ENCODE peak calls at places on chromosomes 16 and 17, in seven cellular contexts. Z, F, Y, X, J, I and P are unnamed samples.

GRCh38 chr16:72561-73537 is at the start of gene RHBDF1:
- DNase-seq in Z (no peak), I (peak), X (peak), Y (no peak), J (no peak), F (no peak), P (peak)

GRCh38 chr16:68083861-68084503 is 1.2 kb upstream of the NFATC3 start:
- DNase-seq in J (peak), F (peak), X (no peak), Z (no peak), Y (no peak), I (no peak), P (peak)

GRCh38 chr17:27800522-27800921 is at the start of gene NOS2:
- DNase-seq in J (peak), I (no peak), Z (no peak), F (no peak), Y (no peak), X (no peak), P (no peak)

GRCh38 chr16:85104821-85105391 is 7.4 kb downstream of the CIBAR2 start:
- DNase-seq in I (no peak), J (peak), X (no peak), F (no peak), Y (no peak), Z (no peak), P (no peak)

GRCh38 chr16:28264656-28265055 is 27.7 kb upstream of the SBK1 start:
- DNase-seq in X (no peak), F (peak), Z (no peak), Y (no peak), I (no peak), J (no peak), P (no peak)

GRCh38 chr16:2205104-2205966 is at the start of gene MLST8:
- DNase-seq in X (peak), Z (peak), Y (no peak), F (peak), J (peak), I (peak), P (peak)

GRCh38 chr16:84294196-84295142 is at the start of gene WFDC1:
- DNase-seq in Z (no peak), I (no peak), X (peak), Y (no peak), F (no peak), J (peak), P (peak)

GRCh38 chr16:66131156-66131807 is 235.2 kb upstream of the CDH5 start:
- DNase-seq in F (no peak), Y (no peak), I (no peak), J (no peak), Z (no peak), X (no peak), P (no peak)

GRCh38 chr16:53080345-53081031 is 25.7 kb downstream of the CHD9 start:
- DNase-seq in X (peak), F (peak), Z (peak), J (no peak), Y (no peak), I (no peak), P (peak)

GRCh38 chr16:52069866-52070265 is 477.1 kb downstream of the TOX3 start:
- DNase-seq in J (no peak), F (no peak), Z (no peak), X (peak), I (no peak), Y (no peak), P (no peak)

GRCh38 chr16:23595951-23596720 is at the start of gene NDUFAB1:
- DNase-seq in Y (peak), J (peak), X (peak), I (peak), F (peak), Z (peak), P (peak)

GRCh38 chr16:4315185-4316102 is at the start of gene GLIS2:
- DNase-seq in Z (no peak), Y (no peak), J (peak), I (no peak), X (peak), F (no peak), P (peak)

GRCh38 chr17:56536766-56537165 is 56.7 kb upstream of the NOG start:
- DNase-seq in Y (no peak), F (no peak), X (no peak), I (no peak), J (no peak), Z (no peak), P (no peak)

GRCh38 chr17:7582401-7583252 is 1.0 kb upstream of the MPDU1 start:
- DNase-seq in X (no peak), I (no peak), Z (no peak), J (peak), Y (no peak), F (no peak), P (peak)

GRCh38 chr17:64073771-64074703 is 53.6 kb upstream of the ICAM2 start:
- DNase-seq in Y (no peak), I (no peak), F (no peak), Z (no peak), X (no peak), J (no peak), P (no peak)

GRCh38 chr17:28853295-28853694 is 1.5 kb upstream of the ERAL1 start:
- DNase-seq in I (no peak), Z (no peak), J (no peak), Y (no peak), X (no peak), F (no peak), P (no peak)

GRCh38 chr16:17159616-17160015 is 311.1 kb downstream of the XYLT1 start:
- DNase-seq in I (no peak), J (no peak), Y (no peak), F (no peak), X (no peak), Z (no peak), P (no peak)

GRCh38 chr16:89261691-89262563 is 44.4 kb downstream of the ZNF778 start:
- DNase-seq in Z (no peak), I (no peak), F (no peak), J (peak), X (no peak), Y (no peak), P (peak)

GRCh38 chr16:31127182-31127581 is 8.3 kb downstream of the PRSS8 start:
- DNase-seq in F (no peak), X (no peak), Z (no peak), Y (no peak), J (no peak), I (no peak), P (no peak)

GRCh38 chr16:31130899-31131298 is 4.6 kb downstream of the PRSS8 start:
- DNase-seq in J (no peak), Z (no peak), F (peak), Y (no peak), I (no peak), X (no peak), P (no peak)

GRCh38 chr16:31130336-31130812 is 5.2 kb downstream of the PRSS8 start:
- DNase-seq in Z (no peak), X (no peak), J (peak), F (no peak), Y (no peak), I (no peak), P (no peak)

GRCh38 chr16:31129568-31130335 is 5.8 kb downstream of the PRSS8 start:
- DNase-seq in Y (no peak), Z (no peak), I (no peak), X (no peak), F (peak), J (peak), P (peak)

DNA sequence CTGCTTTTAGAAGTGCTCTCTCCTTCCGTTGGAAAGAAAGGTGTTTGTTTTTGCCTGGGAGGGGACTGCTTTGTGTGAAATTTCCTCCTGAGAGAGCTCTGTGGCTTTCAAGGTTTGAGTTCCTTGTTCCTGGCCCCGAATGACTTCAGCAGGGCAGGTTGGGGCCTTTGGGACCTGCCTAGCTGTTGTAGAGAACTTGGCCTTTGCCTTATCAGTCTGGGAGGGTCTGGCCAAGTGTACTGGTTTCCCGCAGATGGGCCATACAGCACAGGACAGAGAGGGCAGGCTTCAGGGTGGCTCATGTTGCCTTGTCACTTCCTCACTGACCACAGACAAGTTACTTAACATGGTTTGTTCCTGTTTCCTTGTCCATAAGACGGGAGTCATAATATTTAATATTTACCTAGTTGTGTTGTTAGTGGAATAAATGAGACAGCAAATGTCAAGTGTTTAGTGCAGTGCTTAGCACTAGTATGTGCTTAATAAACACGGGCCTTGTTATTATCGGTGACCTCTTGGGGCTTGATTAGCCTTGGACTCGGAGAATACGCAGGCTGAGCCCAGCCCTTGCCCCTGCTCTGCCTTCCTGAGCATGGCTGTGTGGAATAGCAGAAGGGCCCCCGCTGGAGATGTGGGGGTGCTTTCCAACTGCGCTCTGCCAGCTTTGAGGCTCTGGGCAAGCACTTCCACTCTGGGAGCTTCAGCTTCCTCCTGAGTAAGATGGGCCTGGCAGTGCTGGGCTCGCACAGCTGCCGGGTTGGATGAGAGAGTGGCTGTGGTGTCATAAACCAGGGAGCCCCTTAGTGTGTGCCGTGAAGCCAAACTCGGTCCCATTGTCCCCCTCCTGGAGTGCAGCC is 6.6 kb downstream of the PRSS8 start:
- DNase-seq in J (peak), X (no peak), I (no peak), F (no peak), Z (no peak), Y (no peak), P (no peak)
- TF ChIP-seq POLR2AphosphoS5 in J (no peak), X (no peak), I (no peak), F (no peak), Z (no peak), Y (no peak), P (no peak)

DNA sequence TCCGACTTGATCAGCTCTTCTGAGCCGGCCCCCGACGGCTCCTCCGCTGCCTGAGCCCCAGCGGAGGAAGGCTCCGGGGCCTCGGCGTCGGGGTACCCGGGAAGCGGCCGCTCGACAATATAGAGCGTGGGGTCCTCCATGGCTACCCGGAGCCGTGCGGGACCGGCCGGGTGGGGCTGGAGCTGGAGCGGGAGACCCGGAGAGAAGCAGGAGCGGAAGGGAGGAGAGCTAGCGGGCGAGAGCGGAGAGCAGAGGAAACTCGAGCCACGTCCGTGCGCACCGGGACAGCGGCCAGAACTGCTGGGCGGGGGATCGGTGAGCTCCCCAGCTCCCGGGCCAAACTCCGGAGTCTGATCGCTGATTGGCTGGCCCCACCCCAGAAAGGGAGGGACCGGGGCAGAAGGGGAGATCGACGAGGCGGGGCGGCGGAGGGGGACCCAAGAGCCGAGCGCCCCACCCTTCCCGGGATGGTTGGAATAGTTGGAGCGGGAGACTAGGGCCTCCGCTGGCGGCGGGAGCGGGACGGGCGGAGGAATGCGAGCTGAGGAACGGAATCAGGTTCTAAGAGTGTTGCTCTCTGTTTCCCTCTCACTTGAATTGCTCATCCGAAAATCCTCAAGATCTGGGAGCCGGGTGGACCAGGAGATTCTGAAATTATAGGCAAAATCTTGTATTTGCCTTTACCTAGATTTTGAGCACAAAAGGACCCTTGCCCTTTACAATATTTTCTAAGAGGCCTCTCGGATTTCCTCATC is at the start of gene CAVIN1:
- DNase-seq in J (peak), F (peak), I (peak), Y (no peak), X (peak), Z (peak), P (peak)
- TF ChIP-seq POLR2AphosphoS5 in J (peak), F (peak), I (no peak), Y (peak), X (peak), Z (peak), P (peak)

DNA sequence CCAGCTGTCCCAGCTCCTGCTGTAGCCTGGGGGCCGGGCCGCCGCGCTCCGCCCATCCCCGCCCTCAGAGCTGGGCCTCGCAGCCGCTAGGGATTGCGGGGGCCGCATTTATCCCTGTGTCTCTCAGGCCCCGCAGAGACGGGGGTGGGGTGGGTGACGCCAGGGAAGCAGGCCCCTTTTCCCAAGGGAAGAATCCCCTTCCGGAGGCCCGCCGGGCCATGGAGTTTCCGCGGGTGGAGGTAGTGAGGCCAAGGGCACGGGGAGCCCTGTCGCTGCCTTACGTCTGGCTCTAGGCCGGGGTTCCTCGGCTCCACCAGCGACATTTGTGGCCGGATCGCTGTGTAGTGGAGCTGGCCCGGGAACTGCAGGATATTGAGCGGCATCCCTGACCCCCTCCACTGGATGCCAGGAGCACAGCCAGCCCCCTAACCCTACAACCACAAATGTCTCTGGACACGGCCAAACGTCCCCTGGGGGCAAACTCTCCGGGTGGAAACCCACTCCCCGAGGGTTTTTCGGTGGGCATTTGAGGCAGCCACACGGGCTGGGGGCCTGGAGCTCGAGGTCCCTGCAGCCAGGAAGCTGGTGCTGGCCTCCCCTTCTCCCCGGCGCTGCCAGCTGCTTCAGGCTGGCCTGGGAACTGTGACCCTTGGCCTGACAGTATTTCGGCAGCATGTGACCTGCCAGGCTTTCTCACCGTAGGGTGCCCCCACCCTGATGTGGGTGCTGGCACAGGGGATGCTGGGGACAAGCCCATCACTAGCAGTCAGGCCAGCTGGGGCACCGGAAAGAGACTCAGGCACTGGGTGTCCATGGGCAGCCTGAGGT is 12.0 kb upstream of the CD300A start:
- DNase-seq in J (peak), Y (no peak), Z (peak), X (no peak), F (no peak), I (no peak), P (peak)
- TF ChIP-seq POLR2AphosphoS5 in J (peak), Y (no peak), Z (peak), X (no peak), F (peak), I (no peak), P (peak)

GRCh38 chr17:48589060-48589830 is 796 bp downstream of the HOXB3 start:
- DNase-seq in Z (no peak), J (no peak), I (no peak), Y (no peak), F (no peak), X (no peak), P (no peak)

GRCh38 chr17:48591435-48592077 is 1.5 kb upstream of the HOXB3 start:
- DNase-seq in I (no peak), J (no peak), X (no peak), Y (no peak), F (no peak), Z (no peak), P (no peak)

GRCh38 chr17:48588519-48588918 is 1.5 kb downstream of the HOXB3 start:
- DNase-seq in X (no peak), J (no peak), Y (no peak), F (no peak), Z (no peak), I (no peak), P (no peak)

GRCh38 chr17:48590603-48591161 is 641 bp upstream of the HOXB3 start:
- DNase-seq in J (no peak), F (no peak), Z (no peak), I (no peak), Y (no peak), X (no peak), P (no peak)

GRCh38 chr17:48589831-48590602 is at the start of gene HOXB3:
- DNase-seq in Z (no peak), J (no peak), F (no peak), X (no peak), I (no peak), Y (no peak), P (no peak)
- TF ChIP-seq POLR2AphosphoS5 in Z (no peak), J (peak), F (no peak), X (no peak), I (no peak), Y (peak), P (peak)